ENCODE peak calls at places on chromosomes 4 and X, in eight cellular contexts. Z, U, M, A, W, T, X and C are unnamed samples.

GRCh38 chr4:32172761-32173160 is 1452.6 kb downstream of the PCDH7 start:
- DNase-seq in Z (no peak), U (peak; percentile 75), M (no peak), A (no peak), W (no peak), T (peak; percentile 37), X (peak; percentile 45), C (no peak)

GRCh38 chr4:85724801-85725548 is 250.0 kb downstream of the ARHGAP24 start:
- DNase-seq in Z (no peak), U (no peak), M (no peak), A (no peak), W (peak; percentile 74), T (peak; percentile 57), X (no peak), C (peak; percentile 78)

GRCh38 chr4:53633608-53634007 is 42.3 kb upstream of the LNX1 start:
- DNase-seq in Z (no peak), U (no peak), M (no peak), A (no peak), W (peak; percentile 57), T (peak; percentile 73), X (peak; percentile 54), C (peak; percentile 58)

GRCh38 chrX:131595120-131595519 is 51.2 kb downstream of the OR13H1 start:
- DNase-seq in Z (peak; percentile 20), U (no peak), M (no peak), A (no peak), W (no peak), T (peak; percentile 28), X (no peak), C (no peak)

GRCh38 chr4:78065514-78066192 is 8.5 kb downstream of the FRAS1 start:
- DNase-seq in Z (no peak), U (no peak), M (no peak), A (no peak), W (no peak), T (no peak), X (no peak), C (no peak)

GRCh38 chr4:3294401-3295241 is 1.8 kb downstream of the RGS12 start:
- DNase-seq in Z (no peak), U (no peak), M (no peak), A (no peak), W (no peak), T (no peak), X (no peak), C (no peak)

GRCh38 chr4:15682790-15683495 is 1.3 kb downstream of the FAM200B start:
- DNase-seq in Z (no peak), U (no peak), M (no peak), A (no peak), W (no peak), T (no peak), X (peak; percentile 44), C (no peak)

GRCh38 chr4:113951263-113951662 is 28.2 kb downstream of the ARSJ start:
- DNase-seq in Z (no peak), U (no peak), M (no peak), A (no peak), W (peak; percentile 35), T (peak; percentile 93), X (peak; percentile 67), C (peak; percentile 51)

GRCh38 chr4:151887816-151888180 is 127.0 kb upstream of the GATB start:
- DNase-seq in Z (peak; percentile 3), U (no peak), M (no peak), A (no peak), W (no peak), T (no peak), X (no peak), C (no peak)

GRCh38 chrX:23666282-23666681 is 1.0 kb upstream of the PRDX4 start:
- DNase-seq in Z (no peak), U (no peak), M (peak; percentile 52), A (no peak), W (no peak), T (no peak), X (no peak), C (no peak)

GRCh38 chrX:71493111-71493613 is 39.7 kb upstream of the OGT start:
- DNase-seq in Z (no peak), U (no peak), M (no peak), A (no peak), W (peak; percentile 3), T (peak; percentile 64), X (peak; percentile 33), C (peak; percentile 67)

GRCh38 chr4:47519239-47519883 is 34.3 kb downstream of the ATP10D start:
- DNase-seq in Z (no peak), U (no peak), M (no peak), A (no peak), W (no peak), T (no peak), X (peak; percentile 43), C (no peak)

GRCh38 chr4:154332681-154333421 is 158.7 kb downstream of the DCHS2 start:
- DNase-seq in Z (peak; percentile 20), U (no peak), M (peak; percentile 72), A (peak; percentile 6), W (no peak), T (no peak), X (peak; percentile 2), C (no peak)

GRCh38 chr4:12186526-12186925 is 757.8 kb upstream of the HS3ST1 start:
- DNase-seq in Z (no peak), U (no peak), M (no peak), A (no peak), W (no peak), T (no peak), X (no peak), C (no peak)

GRCh38 chr4:74391890-74392478 is 27.0 kb downstream of the EREG start:
- DNase-seq in Z (no peak), U (no peak), M (no peak), A (no peak), W (no peak), T (no peak), X (no peak), C (no peak)

GRCh38 chr4:86294883-86295282 is 65.0 kb downstream of the MAPK10 start:
- DNase-seq in Z (no peak), U (no peak), M (no peak), A (no peak), W (no peak), T (no peak), X (no peak), C (no peak)

GRCh38 chr4:75920327-75920726 is 18.1 kb upstream of the PPEF2 start:
- DNase-seq in Z (no peak), U (no peak), M (no peak), A (no peak), W (no peak), T (no peak), X (no peak), C (no peak)

GRCh38 chrX:68461541-68461940 is 28.2 kb upstream of the OPHN1 start:
- DNase-seq in Z (no peak), U (no peak), M (no peak), A (no peak), W (no peak), T (no peak), X (no peak), C (no peak)

GRCh38 chrX:3345281-3346081 is 971 bp downstream of the MXRA5 start:
- DNase-seq in Z (peak; percentile 39), U (no peak), M (peak; percentile 68), A (no peak), W (peak; percentile 10), T (peak; percentile 43), X (peak; percentile 29), C (peak; percentile 52)

GRCh38 chr4:120709986-120710385 is 212.5 kb downstream of the PRDM5 start:
- DNase-seq in Z (no peak), U (no peak), M (no peak), A (no peak), W (peak; percentile 28), T (peak; percentile 79), X (peak; percentile 74), C (peak; percentile 81)

GRCh38 chrX:44507292-44507691 is 35.4 kb downstream of the FUNDC1 start:
- DNase-seq in Z (no peak), U (no peak), M (no peak), A (no peak), W (no peak), T (no peak), X (no peak), C (no peak)

GRCh38 chr4:658031-658667 is 15.9 kb downstream of the ATP5ME start:
- DNase-seq in Z (no peak), U (no peak), M (no peak), A (no peak), W (no peak), T (no peak), X (no peak), C (no peak)

GRCh38 chr4:172919269-172919668 is 249.3 kb upstream of the GALNT7 start:
- DNase-seq in Z (no peak), U (no peak), M (no peak), A (no peak), W (no peak), T (no peak), X (no peak), C (no peak)

GRCh38 chr4:124203613-124204284 is 508.8 kb downstream of the ANKRD50 start:
- DNase-seq in Z (no peak), U (no peak), M (no peak), A (no peak), W (no peak), T (peak; percentile 97), X (peak; percentile 86), C (peak; percentile 34)

GRCh38 chrX:17944833-17945497 is 83.9 kb upstream of the RAI2 start:
- DNase-seq in Z (no peak), U (no peak), M (peak; percentile 13), A (no peak), W (peak; percentile 2), T (peak; percentile 3), X (peak; percentile 0), C (no peak)

GRCh38 chr4:46389301-46389761 is 597 bp downstream of the GABRA2 start:
- DNase-seq in Z (no peak), U (no peak), M (peak; percentile 36), A (no peak), W (no peak), T (no peak), X (peak; percentile 8), C (no peak)

GRCh38 chrX:48684134-48684533 is 535 bp downstream of the WAS start:
- DNase-seq in Z (no peak), U (no peak), M (peak; percentile 19), A (no peak), W (no peak), T (no peak), X (no peak), C (no peak)

GRCh38 chr4:148757171-148757570 is 315.0 kb upstream of the NR3C2 start:
- DNase-seq in Z (no peak), U (no peak), M (no peak), A (no peak), W (no peak), T (peak; percentile 7), X (no peak), C (no peak)

GRCh38 chr4:742742-743311 is 37.2 kb downstream of the PCGF3 start:
- DNase-seq in Z (peak; percentile 63), U (no peak), M (peak; percentile 97), A (peak; percentile 73), W (no peak), T (peak; percentile 49), X (peak; percentile 54), C (no peak)

GRCh38 chr4:114782842-114783595 is 184.4 kb downstream of the UGT8 start:
- DNase-seq in Z (no peak), U (no peak), M (no peak), A (no peak), W (no peak), T (no peak), X (peak; percentile 7), C (no peak)

GRCh38 chrX:25726539-25726938 is 411.6 kb upstream of the MAGEB18 start:
- DNase-seq in Z (no peak), U (no peak), M (no peak), A (no peak), W (peak; percentile 11), T (peak; percentile 22), X (peak; percentile 6), C (peak; percentile 26)

GRCh38 chr4:82431026-82431745 is 796 bp downstream of the ENOPH1 start:
- DNase-seq in Z (peak; percentile 12), U (no peak), M (peak; percentile 63), A (no peak), W (no peak), T (peak; percentile 35), X (peak; percentile 42), C (peak; percentile 5)

GRCh38 chr4:30720021-30720655 is at the start of gene PCDH7:
- DNase-seq in Z (peak; percentile 4), U (no peak), M (peak; percentile 73), A (no peak), W (no peak), T (peak; percentile 80), X (peak; percentile 73), C (peak; percentile 34)

GRCh38 chr4:73836373-73837269 is at the start of gene CXCL6:
- DNase-seq in Z (no peak), U (no peak), M (peak; percentile 78), A (no peak), W (no peak), T (no peak), X (peak; percentile 60), C (peak; percentile 16)